ENCODE peak calls at places on chromosomes 5 and 9, in seven cellular contexts. P, R, Q, C, U, J and Y are unnamed samples.

GRCh38 chr9:113231701-113232100 is 10.4 kb downstream of the SLC31A1 start:
- DNase-seq in P (no peak), R (no peak), Q (no peak), C (no peak), U (no peak), J (no peak), Y (no peak)

GRCh38 chr5:93497101-93497500 is 83.9 kb downstream of the NR2F1-AS1 start:
- DNase-seq in P (no peak), R (no peak), Q (no peak), C (no peak), U (no peak), J (no peak), Y (no peak)

GRCh38 chr5:177085985-177086917 is at the start of gene FGFR4:
- DNase-seq in P (peak; percentile 79), R (peak; percentile 83), Q (peak; percentile 56), C (peak; percentile 92), U (peak; percentile 54), J (peak; percentile 36), Y (peak; percentile 69)

GRCh38 chr9:75186767-75187380 is 98.6 kb downstream of the OSTF1 start:
- DNase-seq in P (no peak), R (no peak), Q (no peak), C (no peak), U (no peak), J (no peak), Y (no peak)

GRCh38 chr5:123000731-123001130 is 35.8 kb downstream of the PPIC start:
- DNase-seq in P (no peak), R (no peak), Q (no peak), C (no peak), U (no peak), J (no peak), Y (no peak)

GRCh38 chr5:167678457-167678856 is 613.0 kb upstream of the WWC1 start:
- DNase-seq in P (no peak), R (no peak), Q (no peak), C (no peak), U (no peak), J (no peak), Y (no peak)

GRCh38 chr5:126492939-126493338 is 69.7 kb downstream of the GRAMD2B start:
- DNase-seq in P (no peak), R (no peak), Q (no peak), C (peak; percentile 27), U (no peak), J (no peak), Y (no peak)

GRCh38 chr5:1545126-1545797 is 21.5 kb upstream of the LPCAT1 start:
- DNase-seq in P (peak; percentile 28), R (no peak), Q (no peak), C (no peak), U (no peak), J (no peak), Y (no peak)

GRCh38 chr5:91521313-91521712 is 138.2 kb upstream of the ARRDC3 start:
- DNase-seq in P (no peak), R (no peak), Q (no peak), C (no peak), U (no peak), J (no peak), Y (no peak)

GRCh38 chr9:36744678-36745077 is 172.0 kb downstream of the MELK start:
- DNase-seq in P (no peak), R (no peak), Q (no peak), C (no peak), U (no peak), J (no peak), Y (no peak)

DNA sequence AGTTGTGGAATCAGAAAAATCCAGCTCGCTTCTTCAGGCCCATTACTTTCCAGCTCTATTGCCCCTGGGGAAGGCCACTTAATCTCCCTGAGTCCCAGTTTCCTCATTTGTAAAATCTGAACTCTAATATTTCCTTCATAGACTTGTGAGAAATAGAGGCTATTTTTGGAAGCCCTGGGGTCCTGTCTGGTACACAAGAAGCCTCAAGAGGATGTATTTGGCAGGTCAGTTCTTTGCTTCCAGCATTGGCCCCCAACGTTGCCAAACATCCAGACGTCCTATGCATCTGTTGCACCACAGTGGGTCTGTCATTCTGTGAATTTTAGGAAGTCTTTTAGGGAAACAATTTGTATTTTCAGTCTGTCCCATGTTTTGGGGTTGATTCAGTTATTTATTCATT is 525.9 kb downstream of the EBF1 start:
- DNase-seq in P (no peak), R (no peak), Q (no peak), C (no peak), U (no peak), J (no peak), Y (no peak)
- H3K9me3 ChIP-seq in P (no peaks in the 10 kb centered on the region), R (no peaks in the 10 kb centered on the region), Q (peaks cover 39% of the 10 kb centered on the region), C (no peaks in the 10 kb centered on the region), U (no peaks in the 10 kb centered on the region), J (no peaks in the 10 kb centered on the region), Y (no peaks in the 10 kb centered on the region)

GRCh38 chr9:125106285-125106893 is 36.9 kb downstream of the SCAI start:
- DNase-seq in P (no peak), R (no peak), Q (no peak), C (no peak), U (no peak), J (no peak), Y (no peak)

DNA sequence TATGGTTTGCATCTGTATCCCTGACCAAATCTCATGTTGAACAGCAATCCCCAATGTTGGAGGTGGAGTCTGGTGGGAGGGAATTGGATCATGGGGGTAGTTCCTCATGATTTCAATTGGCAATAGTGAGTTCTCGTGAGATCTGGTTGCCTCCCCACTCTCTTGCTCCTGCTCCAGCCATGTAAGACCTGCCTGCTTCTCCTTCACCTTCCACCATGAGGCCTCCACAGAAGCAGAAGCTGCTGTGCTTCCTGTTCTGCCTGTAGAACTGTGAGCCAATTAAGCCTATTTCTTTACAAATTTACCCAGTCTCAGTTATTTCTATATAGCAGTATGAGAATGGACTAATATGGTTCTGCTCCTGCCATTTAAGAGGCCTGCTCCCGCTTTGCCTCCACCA is 32.9 kb downstream of the SCAI start:
- DNase-seq in P (no peak), R (no peak), Q (no peak), C (no peak), U (no peak), J (no peak), Y (no peak)
- H3K9me3 ChIP-seq in P (no peaks in the 10 kb centered on the region), R (no peaks in the 10 kb centered on the region), Q (peaks cover 12% of the 10 kb centered on the region), C (no peaks in the 10 kb centered on the region), U (peaks cover 11% of the 10 kb centered on the region), J (no peaks in the 10 kb centered on the region), Y (no peaks in the 10 kb centered on the region)

GRCh38 chr9:125455876-125456275 is 194.2 kb downstream of the GAPVD1 start:
- DNase-seq in P (no peak), R (no peak), Q (no peak), C (no peak), U (no peak), J (no peak), Y (no peak)
- H3K9me3 ChIP-seq in P (peaks cover 9% of the 10 kb centered on the region), R (no peaks in the 10 kb centered on the region), Q (peaks cover 16% of the 10 kb centered on the region), C (peaks cover 11% of the 10 kb centered on the region), U (peaks cover 8% of the 10 kb centered on the region), J (no peaks in the 10 kb centered on the region), Y (no peaks in the 10 kb centered on the region)

DNA sequence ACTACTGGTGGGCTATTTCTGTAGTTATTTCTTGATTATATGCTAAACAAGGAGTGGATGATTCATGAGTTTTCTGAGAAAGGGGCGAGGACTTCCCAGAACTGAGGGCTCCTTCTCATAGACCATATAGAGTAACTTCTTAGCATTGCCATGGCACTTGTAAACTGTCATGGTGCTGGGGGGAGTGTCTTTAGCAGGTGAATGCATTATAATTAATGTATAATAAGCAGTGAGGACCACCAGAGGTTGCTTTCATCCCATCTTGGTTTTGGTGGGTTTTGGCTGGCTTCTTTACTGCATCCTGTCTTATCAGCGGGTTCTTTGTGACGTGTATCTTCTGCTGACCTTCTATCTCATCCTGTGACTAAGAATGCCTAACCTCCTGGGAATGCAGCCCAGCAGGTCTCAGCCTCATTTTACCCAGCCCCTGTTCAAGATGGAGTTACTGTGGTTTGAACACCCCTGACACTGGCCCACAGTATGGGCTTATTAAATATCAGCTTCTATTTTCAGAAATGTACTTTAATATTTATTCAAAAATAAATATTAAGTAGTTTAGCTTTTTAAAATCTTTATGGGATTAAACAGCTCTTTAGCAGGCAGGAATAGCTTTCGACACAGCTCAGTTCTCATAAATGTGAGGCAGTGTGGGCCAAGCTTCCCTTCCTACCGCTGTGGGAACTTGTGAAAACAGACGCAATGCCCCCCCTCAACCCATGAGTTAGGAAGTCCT is 44.4 kb downstream of the GALNT12 start:
- DNase-seq in P (no peak), R (no peak), Q (no peak), C (no peak), U (no peak), J (no peak), Y (no peak)
- H3K9me3 ChIP-seq in P (no peaks in the 10 kb centered on the region), R (no peaks in the 10 kb centered on the region), Q (no peaks in the 10 kb centered on the region), C (no peaks in the 10 kb centered on the region), U (peaks cover 5% of the 10 kb centered on the region), J (no peaks in the 10 kb centered on the region), Y (no peaks in the 10 kb centered on the region)